ENCODE peak calls at places on chromosomes 5 and 9, in seven cellular contexts. X is heart right ventricle, W is tibial nerve, L is brain microvascular endothelial cell, M is neural progenitor cell, R is IMR-90, A is mammary epithelial cell. P is an unnamed sample.

GRCh38 chr5:44871401-44871800 is 62.7 kb downstream of the MRPS30 start:
- DNase-seq in L (no peak), A (no peak), X (no peak), R (no peak), M (no peak), W (no peak), P (no peak)

GRCh38 chr9:4489919-4490704 is at the start of gene SLC1A1:
- DNase-seq in X (peak; percentile 49), L (peak; percentile 31), W (peak; percentile 53), R (peak; percentile 21), A (peak; percentile 54), M (peak; percentile 72), P (peak; percentile 60)

GRCh38 chr9:86035827-86036440 is 63.4 kb downstream of the GOLM1 start:
- DNase-seq in A (no peak), W (no peak), L (no peak), M (no peak), R (no peak), X (no peak), P (no peak)

GRCh38 chr9:120344230-120344629 is 235.7 kb downstream of the CDK5RAP2 start:
- DNase-seq in M (no peak), A (peak; percentile 79), L (peak; percentile 51), W (no peak), X (no peak), R (peak; percentile 80), P (peak; percentile 75)

GRCh38 chr9:76607730-76608475 is 148.9 kb downstream of the GCNT1 start:
- DNase-seq in M (no peak), L (no peak), A (no peak), R (no peak), W (no peak), X (no peak), P (no peak)

GRCh38 chr5:79069488-79070001 is at the start of the genes BHMT2 and DMGDH:
- DNase-seq in M (no peak), R (peak; percentile 9), L (peak; percentile 13), X (peak; percentile 8), W (peak; percentile 20), A (no peak), P (peak; percentile 25)

GRCh38 chr5:125106881-125107280 is 360.4 kb upstream of the ZNF608 start:
- DNase-seq in M (no peak), X (no peak), A (no peak), R (no peak), L (no peak), W (no peak), P (no peak)

GRCh38 chr5:118906932-118907331 is 81.4 kb downstream of the DTWD2 start:
- DNase-seq in X (no peak), A (no peak), R (no peak), M (no peak), L (no peak), W (no peak), P (no peak)

GRCh38 chr5:151222769-151223446 is 984 bp downstream of the CCDC69 start:
- DNase-seq in R (no peak), X (peak; percentile 64), M (no peak), L (no peak), W (no peak), A (no peak), P (no peak)

GRCh38 chr5:65482727-65483473 is 1.2 kb upstream of the ADAMTS6 start:
- DNase-seq in A (peak; percentile 58), W (no peak), X (peak; percentile 30), R (peak; percentile 69), M (peak; percentile 32), L (peak; percentile 60), P (peak; percentile 77)

GRCh38 chr5:1332461-1333001 is 12.4 kb downstream of the CLPTM1L start:
- DNase-seq in L (no peak), A (no peak), X (no peak), W (no peak), R (no peak), M (no peak), P (peak; percentile 12)

GRCh38 chr9:547309-547708 is 294.2 kb upstream of the DMRT1 start:
- DNase-seq in A (no peak), X (no peak), L (no peak), M (no peak), R (no peak), W (no peak), P (no peak)

GRCh38 chr5:3325206-3325605 is 270.4 kb upstream of the IRX1 start:
- DNase-seq in A (peak; percentile 59), R (no peak), M (peak; percentile 11), L (no peak), X (no peak), W (no peak), P (no peak)

GRCh38 chr5:1636981-1637638 is 113.3 kb upstream of the LPCAT1 start:
- DNase-seq in A (no peak), X (no peak), W (no peak), M (no peak), L (no peak), R (no peak), P (no peak)

GRCh38 chr5:29896651-29897050 is 1296.8 kb upstream of the CDH6 start:
- DNase-seq in L (no peak), M (no peak), R (no peak), W (no peak), A (no peak), X (no peak), P (no peak)

GRCh38 chr5:83955916-83956315 is 235.3 kb upstream of the HAPLN1 start:
- DNase-seq in R (peak; percentile 77), L (peak; percentile 59), X (no peak), M (no peak), W (no peak), A (peak; percentile 56), P (peak; percentile 34)

GRCh38 chr9:136502940-136503550 is 20.2 kb upstream of the SEC16A start:
- DNase-seq in R (no peak), M (no peak), A (no peak), X (no peak), W (no peak), L (no peak), P (no peak)

GRCh38 chr9:137582286-137582860 is 3.6 kb upstream of the DPH7 start:
- DNase-seq in W (no peak), M (peak; percentile 57), L (no peak), X (no peak), R (no peak), A (no peak), P (peak; percentile 24)

GRCh38 chr5:14587143-14587542 is 5.6 kb downstream of the OTULINL start:
- DNase-seq in A (no peak), W (no peak), R (no peak), L (no peak), M (no peak), X (peak; percentile 25), P (no peak)

GRCh38 chr5:103450333-103451061 is 112.1 kb downstream of the NUDT12 start:
- DNase-seq in L (peak; percentile 77), R (peak; percentile 88), A (peak; percentile 72), W (no peak), X (no peak), M (no peak), P (peak; percentile 82)

GRCh38 chr9:134024828-134025605 is at the start of gene BRD3OS:
- DNase-seq in W (peak; percentile 91), X (peak; percentile 97), M (peak; percentile 100), R (peak; percentile 99), A (peak; percentile 97), L (peak; percentile 98), P (peak; percentile 100)

GRCh38 chr9:134024393-134024792 is 888 bp upstream of the BRD3OS start:
- DNase-seq in X (no peak), L (no peak), M (no peak), A (no peak), R (no peak), W (no peak), P (no peak)

GRCh38 chr9:134026561-134026960 is 1.3 kb downstream of the BRD3OS start:
- DNase-seq in R (no peak), L (no peak), W (no peak), M (peak; percentile 46), X (no peak), A (no peak), P (no peak)

GRCh38 chr9:134026981-134027380 is 1.7 kb downstream of the BRD3OS start:
- DNase-seq in W (no peak), L (no peak), X (no peak), A (no peak), M (no peak), R (no peak), P (no peak)

GRCh38 chr9:134025606-134026541 is 593 bp downstream of the BRD3OS start:
- DNase-seq in X (peak; percentile 34), L (peak; percentile 14), R (peak; percentile 41), A (peak; percentile 22), M (peak; percentile 88), W (no peak), P (peak; percentile 33)
- TF ChIP-seq CTCF in X (no peak), L (peak; percentile 52), R (peak; percentile 28), A (no peak), M (peak; percentile 52), W (no peak), P (peak; percentile 12)

DNA sequence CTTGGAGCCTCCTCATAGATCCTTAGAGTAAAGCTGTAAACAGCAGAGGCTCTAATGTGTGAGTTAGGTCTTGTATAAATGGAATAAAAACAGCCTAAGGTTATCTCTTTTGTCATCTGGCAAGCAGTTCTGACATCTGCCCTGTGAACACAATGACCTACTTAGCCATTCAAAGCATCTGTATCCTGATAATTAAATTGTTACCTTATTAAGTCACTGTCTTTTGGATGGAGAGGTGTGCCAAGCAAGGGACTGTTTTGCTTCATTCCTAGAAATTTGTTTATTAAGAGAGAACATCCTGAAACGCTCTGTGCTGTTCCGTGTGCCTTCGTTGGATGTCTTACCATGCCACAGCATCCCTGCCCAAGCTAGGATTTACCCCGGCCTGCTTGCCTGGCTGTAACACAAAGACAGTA is 1.5 kb downstream of the LSM11 start:
- DNase-seq in M (no peak), A (no peak), X (no peak), W (no peak), L (no peak), R (no peak), P (no peak)
- H3K4me3 ChIP-seq in M (peak overlapping the region; percentile 98), A (no peak overlapping the region), X (peak overlapping the region; percentile 91), W (no peak overlapping the region), L (peak overlapping the region; percentile 79), R (no peak overlapping the region), P (peak overlapping the region; percentile 68)

GRCh38 chr5:195401-196160 is 4.3 kb downstream of the LRRC14B start:
- DNase-seq in M (peak; percentile 22), X (no peak), R (no peak), L (no peak), W (no peak), A (no peak), P (no peak)
- TF ChIP-seq CTCF in M (peak; percentile 23), X (no peak), R (peak; percentile 6), L (peak; percentile 47), W (no peak), A (no peak), P (peak; percentile 5)

GRCh38 chr5:59249726-59250125 is 643.8 kb downstream of the PDE4D start:
- DNase-seq in X (no peak), L (no peak), R (no peak), A (no peak), W (no peak), M (no peak), P (no peak)

GRCh38 chr5:59241564-59241963 is 652.0 kb downstream of the PDE4D start:
- DNase-seq in L (no peak), W (no peak), X (no peak), R (no peak), M (no peak), A (no peak), P (no peak)

GRCh38 chr5:59249160-59249559 is 644.4 kb downstream of the PDE4D start:
- DNase-seq in A (no peak), R (no peak), W (no peak), L (no peak), M (no peak), X (no peak), P (no peak)

GRCh38 chr5:59251627-59252026 is 641.9 kb downstream of the PDE4D start:
- DNase-seq in X (no peak), M (no peak), R (no peak), L (no peak), A (no peak), W (no peak), P (no peak)

GRCh38 chr5:59246470-59247250 is 646.9 kb downstream of the PDE4D start:
- DNase-seq in L (no peak), A (peak; percentile 53), M (no peak), W (no peak), X (no peak), R (peak; percentile 45), P (peak; percentile 7)
- H3K4me3 ChIP-seq in L (no peak overlapping the region), A (no peak overlapping the region), M (no peak overlapping the region), W (no peak overlapping the region), X (no peak overlapping the region), R (no peak overlapping the region), P (no peak overlapping the region)